ENCODE peak calls at places on chromosome 12, in seven cellular contexts. N, R, Y, I, Z, H and W are unnamed samples. For H3F3A and H4K20me1, the result is how much of the 10 kb centered on the place peaks cover.

GRCh38 chr12:92403210-92404175 is 257.8 kb upstream of the BTG1 start:
- DNase-seq in N (no peak), R (no peak), Y (no peak), I (no peak), Z (peak), H (no peak), W (no peak)

GRCh38 chr12:54891717-54892478 is 37.6 kb downstream of the MUCL1 start:
- DNase-seq in N (no peak), R (no peak), Y (no peak), I (peak), Z (no peak), H (no peak), W (no peak)

GRCh38 chr12:124392271-124392990 is 97.5 kb downstream of the RFLNA start:
- DNase-seq in N (peak), R (peak), Y (peak), I (no peak), Z (no peak), H (peak), W (peak)

GRCh38 chr12:53320352-53321195 is 836 bp downstream of the AAAS start:
- DNase-seq in N (peak), R (no peak), Y (no peak), I (no peak), Z (no peak), H (no peak), W (no peak)

GRCh38 chr12:116689586-116689985 is 48.3 kb downstream of the SPRING1 start:
- DNase-seq in N (no peak), R (no peak), Y (no peak), I (no peak), Z (no peak), H (no peak), W (no peak)

GRCh38 chr12:67498981-67499380 is 149.6 kb upstream of the DYRK2 start:
- DNase-seq in N (no peak), R (no peak), Y (no peak), I (no peak), Z (no peak), H (no peak), W (no peak)

GRCh38 chr12:11162494-11162893 is 8.5 kb upstream of the SMIM10L1 start:
- DNase-seq in N (peak), R (no peak), Y (peak), I (peak), Z (no peak), H (no peak), W (no peak)

GRCh38 chr12:10395390-10395998 is 5.7 kb upstream of the KLRK1 start:
- DNase-seq in N (peak), R (peak), Y (peak), I (peak), Z (no peak), H (no peak), W (no peak)

DNA sequence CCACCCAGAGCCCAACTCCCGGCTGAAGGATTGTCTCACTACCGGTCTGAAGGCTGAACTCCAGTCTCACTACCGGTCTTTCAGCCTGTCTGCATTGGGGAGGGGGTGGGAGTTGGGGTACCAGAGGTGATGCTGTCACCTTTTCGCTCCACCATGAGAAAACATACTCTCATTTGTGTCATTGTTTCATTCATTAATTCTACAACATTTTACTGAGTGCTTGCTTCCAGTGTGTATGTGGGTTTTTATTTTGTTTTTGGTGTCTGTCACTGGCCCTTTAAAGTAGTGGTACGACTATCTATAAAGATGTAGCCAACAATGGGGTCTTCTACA is 524 bp upstream of the CDK4 start:
- DNase-seq in N (no peak), R (no peak), Y (no peak), I (no peak), Z (no peak), H (no peak), W (no peak)
- H3F3A ChIP-seq in N (under half), R (under half), Y (under half), I (under half), Z (under half), H (under half), W (half or more)

DNA sequence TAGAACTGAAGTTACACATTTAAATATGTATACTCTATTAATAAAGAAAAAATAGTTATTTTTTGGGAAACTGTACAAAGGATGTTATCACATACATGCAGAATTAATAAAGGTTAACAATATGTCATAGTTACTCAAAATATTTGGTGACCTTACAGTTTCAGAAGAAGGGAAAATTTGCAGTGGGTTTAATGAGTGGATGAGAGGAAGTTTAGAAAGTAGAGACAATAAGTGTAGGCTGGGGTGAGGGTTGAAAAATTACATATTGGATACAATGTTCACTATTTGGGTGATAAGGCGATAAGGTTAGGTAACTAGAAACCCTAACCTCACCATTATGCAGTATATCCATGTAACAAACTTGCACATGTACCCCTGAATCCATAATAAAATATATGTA is 13.5 kb downstream of the WNK1 start:
- DNase-seq in N (no peak), R (no peak), Y (no peak), I (no peak), Z (no peak), H (no peak), W (no peak)
- H4K20me1 ChIP-seq in N (under half), R (half or more), Y (half or more), I (under half), Z (under half), H (half or more), W (half or more)

DNA sequence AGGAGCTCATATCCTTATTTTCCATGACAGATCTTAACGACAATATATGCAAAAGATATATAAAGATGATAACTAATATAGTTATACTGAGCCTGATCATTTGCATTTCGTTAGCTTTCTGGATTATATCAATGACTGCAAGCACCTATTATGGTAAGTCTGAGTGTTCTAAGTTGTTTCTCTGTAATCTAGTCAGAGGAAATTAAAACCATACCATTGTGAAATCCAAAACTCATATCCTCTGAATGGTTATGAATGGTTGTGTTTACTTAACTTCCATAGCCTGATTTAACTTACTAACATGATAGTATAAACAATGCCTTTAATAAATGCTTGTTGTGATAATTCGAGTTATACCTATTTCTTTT is 760 bp downstream of the TMEM19 start:
- DNase-seq in N (peak), R (no peak), Y (no peak), I (peak), Z (no peak), H (no peak), W (no peak)
- H3F3A ChIP-seq in N (under half), R (under half), Y (under half), I (under half), Z (half or more), H (under half), W (under half)

DNA sequence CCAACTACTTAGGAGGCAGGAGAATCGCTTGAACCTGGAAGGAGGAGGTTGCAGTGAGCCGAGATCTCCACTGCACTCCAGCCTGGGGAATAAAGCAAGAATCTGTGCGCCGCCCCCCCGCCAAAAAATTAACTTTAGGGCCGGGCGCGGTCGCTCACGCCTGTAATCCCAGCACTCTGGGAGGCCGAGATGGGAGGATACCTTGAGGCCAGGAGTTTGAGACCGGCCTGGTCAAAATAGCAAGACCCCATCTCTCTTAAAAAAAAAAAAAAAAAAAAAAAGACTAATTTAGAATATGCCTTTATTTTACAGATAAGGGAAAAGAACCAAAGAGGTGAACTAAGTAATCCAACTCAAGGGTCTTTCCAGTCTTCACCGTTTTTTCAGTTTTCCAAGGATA is 1.2 kb downstream of the KANSL2 start:
- DNase-seq in N (no peak), R (no peak), Y (no peak), I (no peak), Z (no peak), H (no peak), W (no peak)
- H4K20me1 ChIP-seq in N (under half), R (under half), Y (under half), I (under half), Z (under half), H (under half), W (half or more)

GRCh38 chr12:122886161-122886560 is 9.8 kb downstream of the VPS37B start:
- DNase-seq in N (no peak), R (peak), Y (no peak), I (no peak), Z (no peak), H (no peak), W (no peak)
- H3F3A ChIP-seq in N (under half), R (under half), Y (under half), I (under half), Z (under half), H (under half), W (under half)

GRCh38 chr12:42474391-42474790 is 115.2 kb downstream of the PRICKLE1 start:
- DNase-seq in N (peak), R (peak), Y (no peak), I (peak), Z (no peak), H (no peak), W (no peak)

GRCh38 chr12:42477931-42478330 is 111.6 kb downstream of the PRICKLE1 start:
- DNase-seq in N (peak), R (no peak), Y (no peak), I (no peak), Z (no peak), H (no peak), W (no peak)

GRCh38 chr12:42473130-42473529 is 116.4 kb downstream of the PRICKLE1 start:
- DNase-seq in N (peak), R (peak), Y (no peak), I (peak), Z (no peak), H (no peak), W (no peak)

GRCh38 chr12:42473561-42473960 is 116.0 kb downstream of the PRICKLE1 start:
- DNase-seq in N (no peak), R (no peak), Y (no peak), I (peak), Z (no peak), H (no peak), W (no peak)

GRCh38 chr12:42475055-42475454 is 114.5 kb downstream of the PRICKLE1 start:
- DNase-seq in N (no peak), R (no peak), Y (no peak), I (no peak), Z (no peak), H (no peak), W (no peak)
- H4K20me1 ChIP-seq in N (under half), R (under half), Y (under half), I (under half), Z (under half), H (under half), W (under half)